ENCODE peak calls at places on chromosomes 1 and 21, in five cellular contexts. L, M, Y, I and F are unnamed samples.

GRCh38 chr1:71861022-71861421 is 421.3 kb downstream of the NEGR1 start:
- ATAC-seq in L (peak), M (no peak), Y (no peak), I (no peak), F (no peak)

GRCh38 chr1:230230948-230231738 is 164.1 kb downstream of the GALNT2 start:
- ATAC-seq in L (no peak), M (no peak), Y (no peak), I (peak), F (peak)

GRCh38 chr1:10796029-10796944 is at the start of gene CASZ1:
- ATAC-seq in L (peak), M (peak), Y (no peak), I (no peak), F (no peak)

GRCh38 chr1:29455781-29456180 is 219.5 kb downstream of the PTPRU start:
- ATAC-seq in L (no peak), M (no peak), Y (no peak), I (no peak), F (no peak)

GRCh38 chr1:112297536-112297935 is 98.5 kb upstream of the CTTNBP2NL start:
- ATAC-seq in L (no peak), M (no peak), Y (no peak), I (no peak), F (no peak)

GRCh38 chr21:36784942-36785341 is 86.0 kb downstream of the SIM2 start:
- ATAC-seq in L (no peak), M (peak), Y (no peak), I (no peak), F (no peak)

GRCh38 chr1:15963363-15963967 is 12.4 kb downstream of the ZBTB17 start:
- ATAC-seq in L (no peak), M (no peak), Y (no peak), I (no peak), F (no peak)

GRCh38 chr21:15638856-15639549 is 90.8 kb upstream of the USP25 start:
- ATAC-seq in L (no peak), M (no peak), Y (no peak), I (no peak), F (no peak)

GRCh38 chr1:210252621-210253041 is 20.0 kb downstream of the SERTAD4 start:
- ATAC-seq in L (no peak), M (peak), Y (no peak), I (no peak), F (peak)

GRCh38 chr1:176051902-176052518 is 155.1 kb downstream of the COP1 start:
- ATAC-seq in L (no peak), M (no peak), Y (no peak), I (no peak), F (no peak)